ENCODE peak calls at places on chromosomes 11 and 22, in four cellular contexts. One of them, this sample, is unnamed.

GRCh38 chr11:118691926-118692830 is 12.7 kb upstream of the TREH start:
- DNase-seq in right lobe of liver: no peak
- DNase-seq in gastrocnemius medialis: no peak
- DNase-seq in transverse colon: peak; percentile 23
- DNase-seq in this sample: no peak

GRCh38 chr11:131993291-131993690 is 622.9 kb downstream of the NTM start:
- DNase-seq in right lobe of liver: no peak
- DNase-seq in gastrocnemius medialis: no peak
- DNase-seq in transverse colon: no peak
- DNase-seq in this sample: no peak

GRCh38 chr22:49045276-49045675 is 782.4 kb downstream of the BRD1 start:
- DNase-seq in right lobe of liver: no peak
- DNase-seq in gastrocnemius medialis: no peak
- DNase-seq in transverse colon: no peak
- DNase-seq in this sample: no peak

GRCh38 chr11:36513965-36514364 is 3.9 kb upstream of the TRAF6 start:
- DNase-seq in right lobe of liver: no peak
- DNase-seq in gastrocnemius medialis: no peak
- DNase-seq in transverse colon: no peak
- DNase-seq in this sample: no peak

GRCh38 chr22:49331878-49332277 is 495.8 kb downstream of the BRD1 start:
- DNase-seq in right lobe of liver: no peak
- DNase-seq in gastrocnemius medialis: no peak
- DNase-seq in transverse colon: peak; percentile 3
- DNase-seq in this sample: no peak

GRCh38 chr11:96978751-96979150 is 588.9 kb downstream of the JRKL start:
- DNase-seq in right lobe of liver: no peak
- DNase-seq in gastrocnemius medialis: no peak
- DNase-seq in transverse colon: no peak
- DNase-seq in this sample: no peak

GRCh38 chr11:134558916-134559616 is 147.0 kb upstream of the B3GAT1 start:
- DNase-seq in right lobe of liver: peak; percentile 3
- DNase-seq in gastrocnemius medialis: no peak
- DNase-seq in transverse colon: no peak
- DNase-seq in this sample: no peak

GRCh38 chr22:28867191-28867590 is 16.2 kb upstream of the ZNRF3 start:
- DNase-seq in right lobe of liver: no peak
- DNase-seq in gastrocnemius medialis: no peak
- DNase-seq in transverse colon: no peak
- DNase-seq in this sample: no peak

GRCh38 chr11:114448749-114449484 is 9.7 kb downstream of the REXO2 start:
- DNase-seq in right lobe of liver: no peak
- DNase-seq in gastrocnemius medialis: no peak
- DNase-seq in transverse colon: no peak
- DNase-seq in this sample: no peak

GRCh38 chr11:129639300-129639699 is 176.3 kb upstream of the TMEM45B start:
- DNase-seq in right lobe of liver: no peak
- DNase-seq in gastrocnemius medialis: no peak
- DNase-seq in transverse colon: no peak
- DNase-seq in this sample: no peak

GRCh38 chr11:118015385-118015841 is 29.2 kb downstream of the IL10RA start:
- DNase-seq in right lobe of liver: no peak
- DNase-seq in gastrocnemius medialis: no peak
- DNase-seq in transverse colon: no peak
- DNase-seq in this sample: no peak

GRCh38 chr11:57804466-57804865 is 42.9 kb downstream of the CTNND1 start:
- DNase-seq in right lobe of liver: no peak
- DNase-seq in gastrocnemius medialis: no peak
- DNase-seq in transverse colon: no peak
- DNase-seq in this sample: no peak

GRCh38 chr11:57496109-57496820 is 19.2 kb downstream of the SLC43A1 start:
- DNase-seq in right lobe of liver: peak; percentile 86
- DNase-seq in gastrocnemius medialis: no peak
- DNase-seq in transverse colon: no peak
- DNase-seq in this sample: no peak

GRCh38 chr11:120179071-120179672 is 31.7 kb upstream of the OAF start:
- DNase-seq in right lobe of liver: peak; percentile 24
- DNase-seq in gastrocnemius medialis: no peak
- DNase-seq in transverse colon: no peak
- DNase-seq in this sample: no peak

GRCh38 chr11:1075341-1075911 is 752 bp downstream of the MUC2 start:
- DNase-seq in right lobe of liver: no peak
- DNase-seq in gastrocnemius medialis: no peak
- DNase-seq in transverse colon: no peak
- DNase-seq in this sample: peak; percentile 55

GRCh38 chr22:25362215-25362882 is 142.9 kb downstream of the CRYBB2 start:
- DNase-seq in right lobe of liver: peak; percentile 71
- DNase-seq in gastrocnemius medialis: peak; percentile 40
- DNase-seq in transverse colon: peak; percentile 73
- DNase-seq in this sample: peak; percentile 61

GRCh38 chr11:35173011-35173511 is 34.1 kb downstream of the CD44 start:
- DNase-seq in right lobe of liver: peak; percentile 60
- DNase-seq in gastrocnemius medialis: peak; percentile 28
- DNase-seq in transverse colon: peak; percentile 66
- DNase-seq in this sample: peak; percentile 29

GRCh38 chr11:122209619-122210377 is 93.8 kb upstream of the BLID start:
- DNase-seq in right lobe of liver: peak; percentile 77
- DNase-seq in gastrocnemius medialis: peak; percentile 58
- DNase-seq in transverse colon: peak; percentile 14
- DNase-seq in this sample: peak; percentile 82

GRCh38 chr22:40345801-40346177 is 511 bp upstream of the ADSL start:
- DNase-seq in right lobe of liver: peak; percentile 49
- DNase-seq in gastrocnemius medialis: peak; percentile 46
- DNase-seq in transverse colon: peak; percentile 67
- DNase-seq in this sample: peak; percentile 69

GRCh38 chr22:39613549-39613921 is 43.0 kb downstream of the CACNA1I start:
- DNase-seq in right lobe of liver: no peak
- DNase-seq in gastrocnemius medialis: no peak
- DNase-seq in transverse colon: no peak
- DNase-seq in this sample: no peak

GRCh38 chr22:24155597-24156145 is 25.6 kb upstream of the SUSD2 start:
- DNase-seq in right lobe of liver: peak; percentile 88
- DNase-seq in gastrocnemius medialis: peak; percentile 77
- DNase-seq in transverse colon: peak; percentile 77
- DNase-seq in this sample: peak; percentile 92

GRCh38 chr22:38203090-38203810 is 1.5 kb downstream of the MAFF start:
- DNase-seq in right lobe of liver: peak; percentile 76
- DNase-seq in gastrocnemius medialis: peak; percentile 47
- DNase-seq in transverse colon: peak; percentile 85
- DNase-seq in this sample: peak; percentile 54

GRCh38 chr11:93291146-93291545 is 39.4 kb upstream of the DEUP1 start:
- DNase-seq in right lobe of liver: no peak
- DNase-seq in gastrocnemius medialis: no peak
- DNase-seq in transverse colon: no peak
- DNase-seq in this sample: no peak

GRCh38 chr11:32586576-32587190 is 3.1 kb downstream of the EIF3M start:
- DNase-seq in right lobe of liver: no peak
- DNase-seq in gastrocnemius medialis: no peak
- DNase-seq in transverse colon: no peak
- DNase-seq in this sample: no peak

GRCh38 chr11:111120691-111121090 is 124.8 kb upstream of the POU2AF2 start:
- DNase-seq in right lobe of liver: no peak
- DNase-seq in gastrocnemius medialis: no peak
- DNase-seq in transverse colon: no peak
- DNase-seq in this sample: no peak

GRCh38 chr11:120702656-120703055 is 191.1 kb downstream of the GRIK4 start:
- DNase-seq in right lobe of liver: no peak
- DNase-seq in gastrocnemius medialis: no peak
- DNase-seq in transverse colon: no peak
- DNase-seq in this sample: no peak

GRCh38 chr11:66818231-66818955 is 24.8 kb upstream of the RCE1 start:
- DNase-seq in right lobe of liver: no peak
- DNase-seq in gastrocnemius medialis: no peak
- DNase-seq in transverse colon: no peak
- DNase-seq in this sample: no peak

GRCh38 chr11:19728436-19728835 is 15.8 kb downstream of the NAV2 start:
- DNase-seq in right lobe of liver: no peak
- DNase-seq in gastrocnemius medialis: no peak
- DNase-seq in transverse colon: no peak
- DNase-seq in this sample: peak; percentile 43

GRCh38 chr22:26552466-26552865 is 37.5 kb downstream of the TPST2 start:
- DNase-seq in right lobe of liver: no peak
- DNase-seq in gastrocnemius medialis: no peak
- DNase-seq in transverse colon: no peak
- DNase-seq in this sample: no peak

GRCh38 chr22:26551568-26551967 is 38.4 kb downstream of the TPST2 start:
- DNase-seq in right lobe of liver: no peak
- DNase-seq in gastrocnemius medialis: no peak
- DNase-seq in transverse colon: no peak
- DNase-seq in this sample: no peak

GRCh38 chr22:26555478-26555877 is 34.5 kb downstream of the TPST2 start:
- DNase-seq in right lobe of liver: peak; percentile 85
- DNase-seq in gastrocnemius medialis: no peak
- DNase-seq in transverse colon: no peak
- DNase-seq in this sample: peak; percentile 30

GRCh38 chr22:26554956-26555355 is 35.0 kb downstream of the TPST2 start:
- DNase-seq in right lobe of liver: no peak
- DNase-seq in gastrocnemius medialis: no peak
- DNase-seq in transverse colon: no peak
- DNase-seq in this sample: no peak

DNA sequence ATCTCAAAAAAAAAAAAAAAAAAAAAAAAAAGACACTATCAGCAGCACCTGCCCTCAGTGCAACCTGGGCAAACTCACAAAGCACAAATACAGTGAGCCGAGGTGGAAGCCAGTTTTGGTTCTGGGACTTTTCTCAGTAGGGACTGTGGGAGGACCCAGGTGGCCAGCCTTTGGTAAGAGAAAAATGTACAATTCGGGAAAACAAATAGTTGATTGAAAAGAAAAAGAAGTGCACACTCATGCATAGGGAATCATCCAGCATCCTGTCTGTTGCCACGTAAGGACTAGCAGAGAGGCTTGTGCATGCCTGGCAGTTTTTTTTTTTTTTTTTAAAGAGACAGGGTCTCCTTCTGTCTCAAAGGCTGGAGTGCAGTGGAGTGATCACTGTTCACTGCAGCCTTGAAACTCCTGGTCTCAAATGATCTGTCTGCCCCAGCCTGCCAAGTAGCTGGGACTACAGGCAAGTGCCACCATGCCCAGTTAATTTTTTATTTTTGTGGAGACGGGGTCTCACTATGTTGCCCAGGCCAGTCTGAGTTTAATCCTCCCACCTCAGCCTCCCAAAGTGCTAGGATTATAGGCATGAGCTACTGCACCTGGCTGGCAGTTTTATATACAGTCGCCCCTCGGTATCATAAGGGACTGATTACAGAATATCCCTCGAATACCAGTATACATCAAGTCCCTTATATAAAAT is 36.7 kb downstream of the TPST2 start:
- DNase-seq in right lobe of liver: no peak
- DNase-seq in gastrocnemius medialis: no peak
- DNase-seq in transverse colon: no peak
- DNase-seq in this sample: no peak
- H3K4me1 ChIP-seq in right lobe of liver: no peaks in the 10 kb centered on the region
- H3K4me1 ChIP-seq in gastrocnemius medialis: peaks cover 60% of the 10 kb centered on the region
- H3K4me1 ChIP-seq in transverse colon: no peaks in the 10 kb centered on the region
- H3K4me1 ChIP-seq in this sample: peaks cover 38% of the 10 kb centered on the region

GRCh38 chr22:42614312-42615091 is at the start of gene POLDIP3:
- DNase-seq in right lobe of liver: peak; percentile 99
- DNase-seq in gastrocnemius medialis: peak; percentile 99
- DNase-seq in transverse colon: peak; percentile 100
- DNase-seq in this sample: peak; percentile 99
- TF ChIP-seq POLR2A in right lobe of liver: peak; percentile 67
- TF ChIP-seq POLR2A in gastrocnemius medialis: peak; percentile 36
- TF ChIP-seq POLR2A in transverse colon: peak; percentile 49
- TF ChIP-seq POLR2A in this sample: no peak

DNA sequence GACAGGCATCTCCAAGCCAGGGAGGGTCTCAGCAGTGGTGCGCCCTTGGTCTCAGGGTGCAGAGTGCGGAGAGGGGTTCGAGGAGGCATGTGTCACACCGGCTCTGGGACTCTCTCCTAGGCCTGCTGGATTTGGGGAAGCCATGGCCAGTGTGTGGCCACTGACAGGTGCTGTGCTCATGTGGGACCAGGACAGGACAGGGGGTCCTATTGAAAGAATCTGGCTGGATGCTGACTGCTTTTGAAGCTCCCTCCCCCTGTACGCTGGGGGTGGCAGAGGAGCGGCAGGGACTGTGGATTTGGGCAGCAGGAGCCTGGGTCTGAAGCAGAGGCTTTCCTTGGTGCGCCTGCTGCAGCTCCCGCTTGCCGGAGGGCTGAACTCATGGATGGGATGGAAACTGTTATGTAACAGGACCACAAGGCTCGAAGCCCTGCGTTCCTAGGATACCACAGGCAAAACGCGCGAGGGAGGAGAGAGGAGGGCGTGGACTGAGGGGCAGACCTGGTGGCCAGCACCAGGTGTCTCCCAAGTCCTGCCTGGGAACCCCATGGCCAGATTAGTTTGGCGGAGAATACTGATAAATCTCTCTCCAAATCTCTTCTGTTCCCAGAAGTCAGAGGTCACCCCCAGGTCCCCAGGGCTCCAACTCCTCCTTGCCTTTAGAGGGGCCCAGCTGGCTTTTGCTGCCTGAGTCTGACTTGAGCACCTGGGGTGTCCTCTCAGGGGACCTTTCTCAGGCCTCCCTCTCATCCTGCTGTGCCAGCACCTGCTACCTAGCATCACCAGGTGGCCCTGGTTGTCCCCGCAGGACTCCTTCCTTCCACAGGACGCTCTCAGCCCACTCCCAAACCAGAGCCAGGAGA is 13.8 kb upstream of the TEF start:
- DNase-seq in right lobe of liver: peak; percentile 77
- DNase-seq in gastrocnemius medialis: peak; percentile 48
- DNase-seq in transverse colon: peak; percentile 30
- DNase-seq in this sample: no peak
- TF ChIP-seq CTCF in right lobe of liver: no peak
- TF ChIP-seq CTCF in gastrocnemius medialis: no peak
- TF ChIP-seq CTCF in transverse colon: no peak
- TF ChIP-seq CTCF in this sample: no peak

GRCh38 chr11:30567644-30568043 is 18.5 kb downstream of the MPPED2 start:
- DNase-seq in right lobe of liver: no peak
- DNase-seq in gastrocnemius medialis: no peak
- DNase-seq in transverse colon: no peak
- DNase-seq in this sample: no peak

GRCh38 chr11:30564994-30565393 is 21.2 kb downstream of the MPPED2 start:
- DNase-seq in right lobe of liver: no peak
- DNase-seq in gastrocnemius medialis: no peak
- DNase-seq in transverse colon: no peak
- DNase-seq in this sample: no peak

GRCh38 chr11:30567148-30567547 is 19.0 kb downstream of the MPPED2 start:
- DNase-seq in right lobe of liver: no peak
- DNase-seq in gastrocnemius medialis: no peak
- DNase-seq in transverse colon: no peak
- DNase-seq in this sample: no peak

GRCh38 chr11:30566482-30566881 is 19.7 kb downstream of the MPPED2 start:
- DNase-seq in right lobe of liver: no peak
- DNase-seq in gastrocnemius medialis: no peak
- DNase-seq in transverse colon: no peak
- DNase-seq in this sample: no peak

DNA sequence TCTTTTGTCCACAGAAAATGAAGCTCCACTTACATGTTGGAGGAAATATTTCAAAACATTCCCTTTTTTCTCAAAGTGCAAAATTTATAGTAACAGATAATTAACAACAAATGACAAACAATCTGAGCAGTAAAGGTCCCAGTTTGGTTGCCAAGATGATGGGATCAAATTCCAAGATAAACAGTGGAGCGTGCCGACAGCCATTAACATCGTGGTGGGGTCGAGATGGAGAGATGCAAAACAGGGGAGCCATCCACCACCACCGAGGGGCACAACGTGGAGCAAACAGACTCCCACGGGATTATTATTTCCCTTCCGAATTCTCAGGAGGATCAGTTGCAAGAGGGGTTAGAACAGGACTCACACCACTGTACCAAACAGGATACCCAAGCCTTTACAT is 17.2 kb downstream of the MPPED2 start:
- DNase-seq in right lobe of liver: no peak
- DNase-seq in gastrocnemius medialis: no peak
- DNase-seq in transverse colon: no peak
- DNase-seq in this sample: no peak
- H3K4me1 ChIP-seq in right lobe of liver: no peaks in the 10 kb centered on the region
- H3K4me1 ChIP-seq in gastrocnemius medialis: no peaks in the 10 kb centered on the region
- H3K4me1 ChIP-seq in transverse colon: no peaks in the 10 kb centered on the region
- H3K4me1 ChIP-seq in this sample: peaks cover 16% of the 10 kb centered on the region